ENCODE peak calls at places on chromosomes 5 and 9, in nine cellular contexts. G is stimulated activated CD4-positive, alpha-beta T cell treated with anti-CD3 and anti-CD28 coated beads, Interleukin-2, amount 100 ng/mL, for 24 hours; C is CD4-positive, alpha-beta T cell; X is NCI-H1105; U is HCEC 1CT; Q is GM23338; W is non-pigmented ciliary epithelial cell; H is NCI-H748 treated with DMSO at 0.1 percent for 48 hours; M is AG04449. Y is an unnamed sample.

GRCh38 chr5:159894149-159894720 is 22.0 kb upstream of the ADRA1B start:
- DNase-seq in G (no peak), C (no peak), X (no peak), U (peak), Q (no peak), W (no peak), H (no peak), M (no peak), Y (no peak)

GRCh38 chr9:107172160-107172978 is 110.7 kb upstream of the RAD23B start:
- DNase-seq in G (peak), C (peak), X (peak), U (peak), Q (peak), W (peak), H (peak), M (peak), Y (peak)

GRCh38 chr5:174799146-174799545 is 74.8 kb downstream of the MSX2 start:
- DNase-seq in G (no peak), C (no peak), X (no peak), U (no peak), Q (no peak), W (no peak), H (no peak), M (no peak), Y (no peak)

GRCh38 chr9:109499631-109500120 is 1.6 kb upstream of the PTPN3 start:
- DNase-seq in G (no peak), C (no peak), X (peak), U (no peak), Q (peak), W (no peak), H (no peak), M (no peak), Y (peak)

GRCh38 chr5:14895301-14895700 is 23.7 kb upstream of the ANKH start:
- DNase-seq in G (no peak), C (no peak), X (no peak), U (peak), Q (no peak), W (no peak), H (no peak), M (no peak), Y (no peak)

GRCh38 chr5:148002471-148002870 is 61.3 kb upstream of the SPINK5 start:
- DNase-seq in G (no peak), C (no peak), X (no peak), U (no peak), Q (no peak), W (no peak), H (no peak), M (no peak), Y (no peak)

GRCh38 chr9:121949766-121950165 is 143.3 kb downstream of the TTLL11 start:
- DNase-seq in G (no peak), C (no peak), X (no peak), U (no peak), Q (no peak), W (no peak), H (no peak), M (no peak), Y (no peak)

GRCh38 chr5:78927657-78928282 is 57.3 kb downstream of the ARSB start:
- DNase-seq in G (no peak), C (no peak), X (no peak), U (no peak), Q (peak), W (peak), H (no peak), M (peak), Y (no peak)

GRCh38 chr5:10629661-10630060 is 65.8 kb downstream of the ANKRD33B start:
- DNase-seq in G (no peak), C (no peak), X (no peak), U (no peak), Q (no peak), W (no peak), H (no peak), M (no peak), Y (no peak)

GRCh38 chr5:118441034-118441433 is 547.3 kb downstream of the DTWD2 start:
- DNase-seq in G (no peak), C (no peak), X (no peak), U (no peak), Q (no peak), W (no peak), H (no peak), M (no peak), Y (no peak)

GRCh38 chr5:124748687-124749594 is 2.5 kb upstream of the ZNF608 start:
- DNase-seq in G (no peak), C (no peak), X (peak), U (peak), Q (peak), W (peak), H (peak), M (no peak), Y (no peak)

GRCh38 chr9:76901801-76902200 is 4.1 kb downstream of the PRUNE2 start:
- DNase-seq in G (no peak), C (no peak), X (no peak), U (peak), Q (no peak), W (no peak), H (no peak), M (no peak), Y (no peak)

GRCh38 chr5:115414406-115415142 is 118.1 kb upstream of the CCDC112 start:
- DNase-seq in G (no peak), C (no peak), X (no peak), U (peak), Q (no peak), W (peak), H (no peak), M (peak), Y (no peak)

GRCh38 chr9:112921549-112921948 is 30.9 kb upstream of the SLC46A2 start:
- DNase-seq in G (no peak), C (no peak), X (no peak), U (peak), Q (peak), W (peak), H (no peak), M (peak), Y (no peak)

GRCh38 chr5:95664204-95664786 is 17.7 kb downstream of the RFESD start:
- DNase-seq in G (peak), C (peak), X (peak), U (peak), Q (peak), W (no peak), H (peak), M (no peak), Y (no peak)

GRCh38 chr5:122480146-122480545 is 168.1 kb downstream of the SNCAIP start:
- DNase-seq in G (no peak), C (no peak), X (no peak), U (no peak), Q (no peak), W (no peak), H (no peak), M (no peak), Y (no peak)

GRCh38 chr9:137479315-137479861 is 20.3 kb upstream of the NSMF start:
- DNase-seq in G (no peak), C (no peak), X (no peak), U (no peak), Q (no peak), W (no peak), H (no peak), M (no peak), Y (no peak)

GRCh38 chr5:132277971-132278964 is 15.9 kb upstream of the SLC22A4 start:
- DNase-seq in G (no peak), C (no peak), X (no peak), U (no peak), Q (peak), W (no peak), H (no peak), M (no peak), Y (no peak)

GRCh38 chr5:40988761-40989510 is 79.6 kb downstream of the C7 start:
- DNase-seq in G (no peak), C (no peak), X (no peak), U (no peak), Q (peak), W (no peak), H (no peak), M (no peak), Y (no peak)

GRCh38 chr5:180296778-180297177 is 4.9 kb upstream of the MAPK9 start:
- DNase-seq in G (no peak), C (no peak), X (no peak), U (peak), Q (peak), W (no peak), H (no peak), M (no peak), Y (no peak)

GRCh38 chr5:135594416-135594960 is 15.7 kb upstream of the CXCL14 start:
- DNase-seq in G (no peak), C (no peak), X (no peak), U (no peak), Q (no peak), W (no peak), H (no peak), M (no peak), Y (no peak)

GRCh38 chr9:114860187-114860586 is 54.3 kb upstream of the TNFSF15 start:
- DNase-seq in G (no peak), C (no peak), X (no peak), U (no peak), Q (no peak), W (no peak), H (no peak), M (no peak), Y (no peak)

GRCh38 chr5:68214472-68215207 is 916 bp upstream of the PIK3R1 start:
- DNase-seq in G (no peak), C (no peak), X (no peak), U (no peak), Q (peak), W (no peak), H (peak), M (no peak), Y (no peak)

GRCh38 chr5:82804151-82804690 is 273.0 kb downstream of the TMEM167A start:
- DNase-seq in G (no peak), C (no peak), X (no peak), U (no peak), Q (no peak), W (no peak), H (no peak), M (no peak), Y (no peak)

GRCh38 chr9:89839427-89839826 is 234.6 kb downstream of the GADD45G start:
- DNase-seq in G (no peak), C (no peak), X (no peak), U (no peak), Q (no peak), W (no peak), H (no peak), M (no peak), Y (no peak)

GRCh38 chr5:142814122-142814521 is 43.9 kb downstream of the ARHGAP26 start:
- DNase-seq in G (no peak), C (no peak), X (no peak), U (no peak), Q (no peak), W (no peak), H (no peak), M (no peak), Y (no peak)

GRCh38 chr9:88477300-88477751 is 57.7 kb upstream of the NXNL2 start:
- DNase-seq in G (no peak), C (no peak), X (no peak), U (peak), Q (no peak), W (peak), H (no peak), M (peak), Y (no peak)

Y was measured in Right ventricle myocardium inferior.